ENCODE peak calls at places on chromosomes 13 and 19, in eight cellular contexts. I, Y, G, E, K, P, D and O are unnamed samples.
A peak's percentile ranks its signal among the peaks of the same experiment; 100 is the strongest.

GRCh38 chr19:8254286-8255001 is 45.3 kb downstream of the CERS4 start:
- DNase-seq in I (no peak), Y (no peak), G (no peak), E (no peak), K (no peak), P (no peak), D (no peak), O (no peak)

GRCh38 chr19:50701367-50701985 is 18.1 kb downstream of the SHANK1 start:
- DNase-seq in I (no peak), Y (no peak), G (no peak), E (no peak), K (no peak), P (no peak), D (no peak), O (no peak)

GRCh38 chr13:110323986-110324749 is 17.1 kb downstream of the COL4A2 start:
- DNase-seq in I (no peak), Y (no peak), G (no peak), E (peak; percentile 66), K (no peak), P (no peak), D (no peak), O (no peak)

GRCh38 chr13:36126496-36126895 is 4.7 kb downstream of the DCLK1 start:
- DNase-seq in I (no peak), Y (no peak), G (no peak), E (no peak), K (no peak), P (no peak), D (no peak), O (no peak)

GRCh38 chr19:7704280-7705060 is 2.5 kb upstream of the FCER2 start:
- DNase-seq in I (no peak), Y (no peak), G (no peak), E (no peak), K (no peak), P (no peak), D (no peak), O (no peak)

GRCh38 chr13:65378943-65379519 is 1851.1 kb downstream of the PCDH9 start:
- DNase-seq in I (peak; percentile 11), Y (no peak), G (no peak), E (peak; percentile 2), K (no peak), P (no peak), D (no peak), O (no peak)

GRCh38 chr19:34171539-34171876 is 796 bp upstream of the LSM14A start:
- DNase-seq in I (peak; percentile 78), Y (no peak), G (no peak), E (peak; percentile 59), K (no peak), P (peak; percentile 3), D (no peak), O (no peak)

GRCh38 chr19:46350029-46350757 is 3.3 kb downstream of the PPP5C start:
- DNase-seq in I (no peak), Y (no peak), G (peak; percentile 59), E (no peak), K (peak; percentile 27), P (no peak), D (peak; percentile 69), O (no peak)

GRCh38 chr13:113057084-113057483 is 48.5 kb upstream of the F7 start:
- DNase-seq in I (no peak), Y (no peak), G (no peak), E (no peak), K (no peak), P (no peak), D (no peak), O (no peak)

GRCh38 chr19:9009935-9010651 is at the start of gene MUC16:
- DNase-seq in I (no peak), Y (no peak), G (no peak), E (no peak), K (no peak), P (no peak), D (no peak), O (peak; percentile 11)

GRCh38 chr13:113044431-113045114 is 61.0 kb upstream of the F7 start:
- DNase-seq in I (no peak), Y (no peak), G (no peak), E (no peak), K (no peak), P (no peak), D (no peak), O (no peak)

GRCh38 chr19:45152504-45153338 is 8.1 kb downstream of the NKPD1 start:
- DNase-seq in I (peak; percentile 54), Y (no peak), G (peak; percentile 56), E (peak; percentile 40), K (peak; percentile 51), P (no peak), D (peak; percentile 48), O (no peak)

GRCh38 chr13:84896128-84896527 is 903.1 kb downstream of the SLITRK6 start:
- DNase-seq in I (peak; percentile 74), Y (no peak), G (peak; percentile 17), E (peak; percentile 68), K (no peak), P (peak; percentile 67), D (peak; percentile 37), O (peak; percentile 6)

GRCh38 chr13:102128216-102128800 is 273.5 kb downstream of the FGF14 start:
- DNase-seq in I (peak; percentile 37), Y (peak; percentile 39), G (no peak), E (peak; percentile 57), K (no peak), P (no peak), D (no peak), O (no peak)

GRCh38 chr19:37007587-37008220 is 70.5 kb upstream of the ZNF420 start:
- DNase-seq in I (peak; percentile 69), Y (no peak), G (peak; percentile 31), E (no peak), K (peak; percentile 19), P (no peak), D (peak; percentile 41), O (no peak)

GRCh38 chr13:43783820-43784219 is 3.0 kb downstream of the ENOX1 start:
- DNase-seq in I (peak; percentile 89), Y (no peak), G (no peak), E (peak; percentile 61), K (no peak), P (no peak), D (no peak), O (peak; percentile 3)

GRCh38 chr19:14070268-14071050 is 2.1 kb upstream of the MISP3 start:
- DNase-seq in I (no peak), Y (no peak), G (no peak), E (no peak), K (no peak), P (no peak), D (no peak), O (no peak)

GRCh38 chr13:110582421-110582954 is 21.0 kb upstream of the RAB20 start:
- DNase-seq in I (no peak), Y (no peak), G (no peak), E (no peak), K (no peak), P (no peak), D (no peak), O (no peak)

GRCh38 chr13:43132228-43132627 is 108.8 kb downstream of the DNAJC15 start:
- DNase-seq in I (peak; percentile 51), Y (no peak), G (peak; percentile 67), E (peak; percentile 23), K (no peak), P (no peak), D (peak; percentile 25), O (peak; percentile 38)

GRCh38 chr19:18479964-18480723 is 41.7 kb downstream of the ELL start:
- DNase-seq in I (peak; percentile 80), Y (peak; percentile 85), G (peak; percentile 53), E (peak; percentile 77), K (no peak), P (no peak), D (peak; percentile 49), O (no peak)

GRCh38 chr13:67075239-67075638 is 154.9 kb downstream of the PCDH9 start:
- DNase-seq in I (peak; percentile 71), Y (no peak), G (no peak), E (peak; percentile 52), K (no peak), P (no peak), D (no peak), O (no peak)
- TF ChIP-seq CTCF in I (peak; percentile 38), Y (no peak), G (no peak), E (peak; percentile 38), K (no peak), P (peak; percentile 14), D (no peak), O (no peak)

DNA sequence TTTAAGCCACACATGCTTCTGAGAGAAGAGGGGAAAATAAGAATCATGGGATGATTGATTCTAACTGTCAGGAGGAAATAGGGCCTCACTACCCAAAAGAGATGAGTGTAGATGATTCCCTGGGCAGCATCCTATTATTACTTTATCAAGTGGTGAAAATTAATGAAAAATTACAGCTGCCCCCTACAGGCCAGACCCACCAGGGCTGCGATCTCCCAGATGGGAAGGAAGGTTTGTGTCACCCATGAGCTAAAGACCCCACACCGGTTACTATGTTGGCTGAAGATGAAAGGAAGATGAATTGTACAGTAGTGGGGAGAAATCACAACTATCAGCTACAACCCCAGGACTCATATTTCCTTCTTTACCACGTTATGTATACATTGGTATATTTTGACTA is 49.5 kb downstream of the RFC3 start:
- DNase-seq in I (no peak), Y (no peak), G (no peak), E (no peak), K (no peak), P (no peak), D (no peak), O (no peak)
- TF ChIP-seq CTCF in I (no peak), Y (no peak), G (no peak), E (no peak), K (no peak), P (no peak), D (no peak), O (no peak)

DNA sequence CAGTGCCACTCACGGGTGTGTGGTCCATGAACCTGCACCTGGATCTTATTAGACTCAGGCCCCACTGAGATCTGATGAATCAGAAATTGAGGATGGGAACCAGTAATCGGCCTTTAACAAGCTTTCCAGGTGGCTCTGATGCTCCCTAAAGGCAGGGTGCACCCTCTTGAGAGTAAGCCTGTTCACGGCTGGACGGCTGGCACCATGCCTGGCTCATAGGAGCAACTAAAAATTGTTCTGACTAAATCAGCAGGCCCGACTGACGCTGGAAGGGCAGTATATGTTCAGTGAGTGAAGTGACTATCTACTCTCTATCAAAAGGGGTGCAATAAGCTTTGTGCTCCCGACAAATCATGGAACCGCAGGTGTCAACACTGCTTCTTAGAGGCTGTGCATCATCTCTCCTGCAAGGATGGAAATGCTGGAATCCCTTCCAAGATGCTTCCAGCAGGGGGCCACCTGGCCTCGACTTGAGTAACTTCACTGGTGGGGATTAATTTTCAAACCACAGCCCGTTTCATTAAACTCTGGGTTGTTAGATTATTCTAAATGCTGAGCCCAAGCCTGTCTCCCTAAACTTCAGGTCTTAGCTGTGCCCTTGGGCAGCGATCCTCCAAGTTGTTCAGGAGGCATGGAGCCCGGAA is 28.4 kb downstream of the TMTC4 start:
- DNase-seq in I (peak; percentile 49), Y (no peak), G (peak; percentile 12), E (peak; percentile 31), K (no peak), P (peak; percentile 17), D (no peak), O (peak; percentile 5)
- TF ChIP-seq CTCF in I (peak; percentile 63), Y (no peak), G (no peak), E (peak; percentile 62), K (peak; percentile 16), P (peak; percentile 64), D (no peak), O (no peak)

DNA sequence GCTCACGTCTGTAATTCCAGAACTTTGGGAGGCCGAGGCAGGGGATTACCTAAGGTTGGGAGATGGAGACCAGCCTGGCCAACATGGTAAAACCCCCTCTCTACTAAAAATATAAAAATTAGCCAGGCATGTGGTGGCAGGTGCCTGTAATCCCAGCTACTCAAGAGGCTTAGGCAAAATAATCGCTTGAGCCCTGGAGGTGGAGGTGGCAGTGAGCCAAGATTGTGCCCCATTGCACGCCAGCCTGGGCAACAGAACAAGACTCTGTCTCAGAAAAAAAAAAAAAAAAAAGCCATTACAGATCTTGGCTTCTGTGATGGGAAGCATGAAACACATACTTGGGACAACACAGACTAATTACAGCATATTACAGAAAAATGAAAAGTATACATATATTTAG is 1404.5 kb upstream of the SPRY2 start:
- DNase-seq in I (no peak), Y (no peak), G (no peak), E (no peak), K (no peak), P (no peak), D (no peak), O (no peak)
- TF ChIP-seq CTCF in I (no peak), Y (no peak), G (no peak), E (no peak), K (no peak), P (no peak), D (no peak), O (no peak)